ENCODE peak calls at places on chromosomes 12 and 14, in eight cellular contexts. D, H, E, K, V, G, N and O are unnamed samples.
A peak's percentile ranks its signal among the peaks of the same experiment; 100 is the strongest.

GRCh38 chr14:86038401-86038985 is 508.5 kb downstream of the FLRT2 start:
- DNase-seq in D (no peak), H (peak; percentile 40), V (peak; percentile 39), E (peak; percentile 18), G (peak; percentile 59), K (peak; percentile 11), N (peak; percentile 17), O (no peak)

GRCh38 chr12:1691123-1692007 is 495 bp downstream of the ADIPOR2 start:
- DNase-seq in N (peak; percentile 80), V (peak; percentile 60), D (no peak), E (peak; percentile 45), K (no peak), G (peak; percentile 76), H (no peak), O (peak; percentile 24)

GRCh38 chr14:52279405-52279804 is 11.9 kb downstream of the PTGDR start:
- DNase-seq in H (no peak), K (no peak), N (no peak), E (peak; percentile 13), G (peak; percentile 74), V (no peak), D (no peak), O (no peak)

GRCh38 chr14:68513137-68513536 is 279.7 kb downstream of the ZFP36L1 start:
- DNase-seq in D (no peak), E (no peak), N (no peak), V (peak; percentile 49), G (no peak), H (no peak), K (no peak), O (no peak)

GRCh38 chr14:58071341-58071740 is 80.7 kb downstream of the ARMH4 start:
- DNase-seq in E (no peak), H (no peak), N (no peak), D (no peak), G (no peak), K (no peak), V (no peak), O (no peak)

GRCh38 chr14:60616326-60617044 is 32.8 kb downstream of the SIX1 start:
- DNase-seq in K (no peak), N (no peak), V (no peak), E (no peak), H (no peak), G (no peak), D (no peak), O (no peak)

GRCh38 chr14:76500011-76500410 is 124.1 kb downstream of the ESRRB start:
- DNase-seq in V (no peak), E (no peak), H (no peak), G (no peak), K (no peak), N (no peak), D (no peak), O (no peak)

GRCh38 chr12:24541193-24541871 is 407.6 kb downstream of the BCAT1 start:
- DNase-seq in N (no peak), H (no peak), E (no peak), V (no peak), K (no peak), G (no peak), D (no peak), O (no peak)

GRCh38 chr14:30607156-30607780 is 14.9 kb upstream of the SCFD1 start:
- DNase-seq in E (no peak), N (no peak), H (no peak), D (no peak), V (no peak), K (no peak), G (peak; percentile 8), O (no peak)

GRCh38 chr12:67649165-67650126 is 901 bp downstream of the DYRK2 start:
- DNase-seq in D (peak; percentile 77), V (peak; percentile 37), E (no peak), N (no peak), G (peak; percentile 52), K (peak; percentile 29), H (no peak), O (peak; percentile 27)

GRCh38 chr12:128844031-128844635 is 9.1 kb upstream of the GLT1D1 start:
- DNase-seq in H (no peak), E (no peak), K (no peak), V (peak; percentile 54), N (no peak), G (peak; percentile 78), D (no peak), O (no peak)

GRCh38 chr14:77663289-77663688 is 44.5 kb downstream of the ALKBH1 start:
- DNase-seq in N (no peak), E (no peak), V (no peak), G (no peak), K (no peak), H (no peak), D (no peak), O (no peak)

GRCh38 chr14:36856095-36856878 is 194.6 kb downstream of the PAX9 start:
- DNase-seq in V (no peak), K (no peak), H (no peak), E (peak; percentile 6), G (no peak), N (no peak), D (peak; percentile 49), O (no peak)

GRCh38 chr12:121172145-121172544 is 37.8 kb upstream of the P2RX4 start:
- DNase-seq in E (no peak), D (no peak), G (no peak), K (no peak), V (no peak), H (no peak), N (no peak), O (no peak)

GRCh38 chr12:107106241-107107025 is 13.1 kb upstream of the CRY1 start:
- DNase-seq in V (no peak), K (no peak), D (no peak), N (no peak), G (no peak), E (no peak), H (no peak), O (no peak)

GRCh38 chr12:57148469-57149308 is 1.3 kb upstream of the LRP1-AS start:
- DNase-seq in V (no peak), D (peak; percentile 71), K (no peak), H (no peak), G (peak; percentile 85), N (no peak), E (no peak), O (peak; percentile 72)

GRCh38 chr12:114355389-114356088 is 50.4 kb downstream of the TBX5 start:
- DNase-seq in D (no peak), V (peak; percentile 21), N (no peak), G (peak; percentile 39), H (no peak), E (no peak), K (no peak), O (no peak)

GRCh38 chr14:103332143-103332919 is 1.7 kb upstream of the EIF5 start:
- DNase-seq in G (peak; percentile 62), K (no peak), V (peak; percentile 53), H (no peak), N (no peak), E (no peak), D (peak; percentile 42), O (no peak)

GRCh38 chr12:53476769-53477209 is 22.5 kb downstream of the MAP3K12 start:
- DNase-seq in K (no peak), D (no peak), H (no peak), V (no peak), G (peak; percentile 54), N (no peak), E (no peak), O (no peak)

GRCh38 chr12:108721824-108722223 is 9.5 kb downstream of the CORO1C start:
- DNase-seq in N (no peak), H (no peak), D (no peak), V (no peak), G (no peak), E (no peak), K (no peak), O (no peak)

GRCh38 chr12:3145036-3145435 is 67.9 kb downstream of the TSPAN9 start:
- DNase-seq in N (no peak), D (no peak), K (no peak), G (no peak), V (no peak), E (no peak), H (no peak), O (no peak)

GRCh38 chr12:94570161-94570560 is 80.2 kb downstream of the TMCC3 start:
- DNase-seq in N (no peak), K (no peak), G (no peak), V (no peak), E (no peak), D (no peak), H (no peak), O (no peak)

GRCh38 chr12:64889434-64890216 is 65.2 kb downstream of the TBC1D30 start:
- DNase-seq in E (peak; percentile 8), N (no peak), D (no peak), G (no peak), K (no peak), H (no peak), V (no peak), O (no peak)

GRCh38 chr12:67661311-67662011 is 12.9 kb downstream of the DYRK2 start:
- DNase-seq in N (no peak), K (no peak), H (no peak), G (peak; percentile 79), E (no peak), V (no peak), D (no peak), O (no peak)

GRCh38 chr12:114476159-114476558 is 70.2 kb upstream of the TBX5 start:
- DNase-seq in G (peak; percentile 22), N (no peak), E (peak; percentile 24), H (no peak), V (no peak), K (no peak), D (no peak), O (no peak)

GRCh38 chr14:92589213-92589852 is 75.8 kb downstream of the RIN3 start:
- DNase-seq in K (no peak), G (peak; percentile 48), V (peak; percentile 81), D (no peak), E (no peak), N (no peak), H (no peak), O (no peak)

GRCh38 chr14:40368314-40368713 is 936.1 kb upstream of the FBXO33 start:
- DNase-seq in E (no peak), N (no peak), K (no peak), H (no peak), V (no peak), D (no peak), G (no peak), O (no peak)

GRCh38 chr14:34030864-34031263 is 80.0 kb upstream of the EGLN3 start:
- DNase-seq in H (no peak), N (no peak), E (no peak), K (no peak), G (no peak), V (no peak), D (peak; percentile 37), O (peak; percentile 31)

GRCh38 chr14:31787377-31787776 is 226.2 kb downstream of the NUBPL start:
- DNase-seq in G (peak; percentile 25), H (no peak), D (no peak), K (no peak), V (no peak), N (no peak), E (peak; percentile 11), O (no peak)

GRCh38 chr12:121769297-121769830 is 24.1 kb downstream of the RHOF start:
- DNase-seq in E (no peak), D (no peak), G (no peak), K (no peak), N (no peak), H (no peak), V (no peak), O (no peak)

GRCh38 chr12:9798008-9798619 is 29.2 kb upstream of the KLRF1 start:
- DNase-seq in N (peak; percentile 29), G (peak; percentile 78), H (peak; percentile 71), V (peak; percentile 92), K (no peak), D (peak; percentile 36), E (peak; percentile 19), O (peak; percentile 32)

GRCh38 chr12:52837341-52837741 is 3.2 kb upstream of the KRT79 start:
- DNase-seq in K (no peak), V (peak; percentile 54), G (peak; percentile 80), N (no peak), D (no peak), E (no peak), H (no peak), O (no peak)

GRCh38 chr12:95767703-95768102 is 22.9 kb downstream of the NTN4 start:
- DNase-seq in K (no peak), E (no peak), V (no peak), H (no peak), G (no peak), N (no peak), D (no peak), O (no peak)

GRCh38 chr12:2845280-2845679 is 10.4 kb upstream of the NRIP2 start:
- DNase-seq in E (no peak), H (no peak), N (no peak), V (no peak), G (no peak), D (no peak), K (no peak), O (no peak)